ENCODE peak calls at places on chromosomes 1 and 21, in ten cellular contexts. X is cardiac fibroblast, F is astrocyte of the spinal cord, Z is cardiac muscle cell, N is dorsolateral prefrontal cortex, S is HL-60, W is suprapubic skin, C is stomach, Y is thoracic aorta, B is foreskin fibroblast. O is an unnamed sample.

GRCh38 chr1:178953034-178953433 is 72.7 kb upstream of the FAM20B start:
- DNase-seq in X (no peak), F (no peak), Z (no peak), N (no peak), S (no peak), W (no peak), C (no peak), Y (no peak), B (no peak), O (no peak)

GRCh38 chr1:17635811-17636210 is 96.3 kb downstream of the ARHGEF10L start:
- DNase-seq in X (no peak), F (no peak), Z (no peak), N (peak), S (peak), W (no peak), C (no peak), Y (no peak), B (no peak), O (peak)

GRCh38 chr1:116554924-116555323 is 15.9 kb downstream of the CD58 start:
- DNase-seq in X (no peak), F (no peak), Z (no peak), N (no peak), S (no peak), W (no peak), C (no peak), Y (no peak), B (no peak), O (no peak)

GRCh38 chr1:210332719-210333398 is 4.2 kb downstream of the HHAT start:
- DNase-seq in X (peak), F (peak), Z (no peak), N (no peak), S (no peak), W (no peak), C (no peak), Y (no peak), B (no peak), O (no peak)

GRCh38 chr21:35643176-35643575 is 417.1 kb downstream of the SETD4 start:
- DNase-seq in X (peak), F (peak), Z (no peak), N (no peak), S (no peak), W (no peak), C (no peak), Y (no peak), B (peak), O (no peak)

GRCh38 chr1:207811319-207811718 is 59.5 kb downstream of the CD46 start:
- DNase-seq in X (no peak), F (no peak), Z (no peak), N (no peak), S (no peak), W (no peak), C (no peak), Y (no peak), B (no peak), O (no peak)

GRCh38 chr1:7069888-7070287 is 284.6 kb downstream of the CAMTA1 start:
- DNase-seq in X (no peak), F (no peak), Z (peak), N (no peak), S (no peak), W (no peak), C (no peak), Y (no peak), B (peak), O (peak)

GRCh38 chr1:55716151-55716550 is 501.0 kb upstream of the USP24 start:
- DNase-seq in X (no peak), F (no peak), Z (no peak), N (no peak), S (no peak), W (no peak), C (no peak), Y (no peak), B (no peak), O (no peak)

GRCh38 chr1:198686069-198686728 is 47.4 kb downstream of the PTPRC start:
- DNase-seq in X (peak), F (peak), Z (no peak), N (no peak), S (no peak), W (no peak), C (no peak), Y (no peak), B (no peak), O (no peak)

GRCh38 chr1:50373532-50373931 is 49.7 kb downstream of the DMRTA2 start:
- DNase-seq in X (no peak), F (no peak), Z (no peak), N (no peak), S (no peak), W (no peak), C (no peak), Y (no peak), B (no peak), O (no peak)

GRCh38 chr1:59481915-59482505 is 185.1 kb downstream of the FGGY start:
- DNase-seq in X (peak), F (peak), Z (no peak), N (no peak), S (no peak), W (no peak), C (no peak), Y (no peak), B (peak), O (no peak)

GRCh38 chr1:173153503-173153902 is 53.6 kb downstream of the TNFSF4 start:
- DNase-seq in X (no peak), F (no peak), Z (no peak), N (no peak), S (no peak), W (no peak), C (no peak), Y (no peak), B (no peak), O (no peak)

GRCh38 chr1:156232222-156232621 is 9.8 kb upstream of the BGLAP start:
- DNase-seq in X (no peak), F (no peak), Z (no peak), N (no peak), S (no peak), W (no peak), C (no peak), Y (no peak), B (no peak), O (no peak)

GRCh38 chr1:147337040-147337439 is 94.6 kb downstream of the CHD1L start:
- DNase-seq in X (no peak), F (no peak), Z (no peak), N (no peak), S (no peak), W (no peak), C (no peak), Y (no peak), B (no peak), O (no peak)

GRCh38 chr1:202162049-202162417 is 1.6 kb upstream of the PTPN7 start:
- DNase-seq in X (no peak), F (no peak), Z (no peak), N (no peak), S (peak), W (no peak), C (no peak), Y (no peak), B (no peak), O (no peak)

GRCh38 chr1:93999806-94000205 is 90.6 kb upstream of the GCLM start:
- DNase-seq in X (no peak), F (no peak), Z (no peak), N (no peak), S (no peak), W (no peak), C (no peak), Y (no peak), B (no peak), O (no peak)

GRCh38 chr1:64263335-64263734 is 59.9 kb downstream of the UBE2U start:
- DNase-seq in X (peak), F (no peak), Z (no peak), N (no peak), S (no peak), W (no peak), C (no peak), Y (no peak), B (no peak), O (no peak)

GRCh38 chr1:12127206-12127810 is 39.5 kb upstream of the TNFRSF1B start:
- DNase-seq in X (no peak), F (no peak), Z (no peak), N (no peak), S (no peak), W (no peak), C (no peak), Y (no peak), B (no peak), O (no peak)

GRCh38 chr1:100253552-100253951 is 3.9 kb upstream of the DBT start:
- DNase-seq in X (no peak), F (no peak), Z (no peak), N (no peak), S (no peak), W (no peak), C (no peak), Y (no peak), B (no peak), O (no peak)

GRCh38 chr1:162987866-162988265 is 81.3 kb upstream of the RGS4 start:
- DNase-seq in X (peak), F (peak), Z (no peak), N (no peak), S (no peak), W (no peak), C (no peak), Y (no peak), B (peak), O (peak)

GRCh38 chr21:31733521-31734149 is 1.7 kb upstream of the SCAF4 start:
- DNase-seq in X (no peak), F (no peak), Z (peak), N (no peak), S (no peak), W (no peak), C (no peak), Y (no peak), B (peak), O (no peak)

GRCh38 chr21:41957991-41958766 is 4.4 kb upstream of the C2CD2 start:
- DNase-seq in X (peak), F (peak), Z (peak), N (no peak), S (no peak), W (no peak), C (peak), Y (peak), B (peak), O (peak)

GRCh38 chr1:226698659-226699058 is 40.4 kb downstream of the ITPKB start:
- DNase-seq in X (no peak), F (no peak), Z (no peak), N (peak), S (no peak), W (no peak), C (no peak), Y (no peak), B (no peak), O (no peak)

GRCh38 chr21:27647401-27647800 is 680.5 kb upstream of the ADAMTS5 start:
- DNase-seq in X (peak), F (peak), Z (no peak), N (no peak), S (no peak), W (no peak), C (no peak), Y (no peak), B (no peak), O (no peak)

GRCh38 chr21:38083534-38083933 is 167.3 kb upstream of the KCNJ6 start:
- DNase-seq in X (no peak), F (no peak), Z (no peak), N (no peak), S (no peak), W (no peak), C (no peak), Y (no peak), B (no peak), O (no peak)

GRCh38 chr1:24161270-24161669 is 18.3 kb upstream of the IL22RA1 start:
- DNase-seq in X (no peak), F (no peak), Z (no peak), N (no peak), S (no peak), W (no peak), C (no peak), Y (no peak), B (no peak), O (no peak)

GRCh38 chr1:16018308-16018707 is 465 bp upstream of the HSPB7 start:
- DNase-seq in X (no peak), F (no peak), Z (no peak), N (no peak), S (no peak), W (no peak), C (no peak), Y (no peak), B (no peak), O (no peak)

GRCh38 chr1:178098262-178098661 is 4.4 kb downstream of the RASAL2 start:
- DNase-seq in X (peak), F (no peak), Z (peak), N (no peak), S (no peak), W (no peak), C (no peak), Y (no peak), B (no peak), O (no peak)

GRCh38 chr1:183276386-183276785 is 90.3 kb downstream of the LAMC2 start:
- DNase-seq in X (peak), F (no peak), Z (no peak), N (no peak), S (no peak), W (peak), C (peak), Y (no peak), B (no peak), O (no peak)

GRCh38 chr1:21334214-21335087 is 44.2 kb upstream of the ECE1 start:
- DNase-seq in X (peak), F (peak), Z (peak), N (no peak), S (peak), W (no peak), C (peak), Y (peak), B (peak), O (peak)
- H3K4me3 ChIP-seq in X (peak), F (peak), Z (no peak), N (peak), S (no peak), W (peak), C (peak), Y (peak), B (peak), O (no peak)

GRCh38 chr1:213067366-213067765 is 16.3 kb downstream of the RPS6KC1 start:
- DNase-seq in X (no peak), F (no peak), Z (no peak), N (no peak), S (no peak), W (no peak), C (no peak), Y (no peak), B (peak), O (no peak)

GRCh38 chr1:213066363-213066762 is 15.3 kb downstream of the RPS6KC1 start:
- DNase-seq in X (no peak), F (no peak), Z (no peak), N (no peak), S (no peak), W (no peak), C (no peak), Y (no peak), B (no peak), O (no peak)

GRCh38 chr1:213075725-213076124 is 24.7 kb downstream of the RPS6KC1 start:
- DNase-seq in X (no peak), F (no peak), Z (no peak), N (no peak), S (no peak), W (no peak), C (no peak), Y (no peak), B (no peak), O (no peak)

GRCh38 chr1:213065800-213066199 is 14.8 kb downstream of the RPS6KC1 start:
- DNase-seq in X (no peak), F (no peak), Z (no peak), N (no peak), S (no peak), W (no peak), C (no peak), Y (no peak), B (no peak), O (no peak)

DNA sequence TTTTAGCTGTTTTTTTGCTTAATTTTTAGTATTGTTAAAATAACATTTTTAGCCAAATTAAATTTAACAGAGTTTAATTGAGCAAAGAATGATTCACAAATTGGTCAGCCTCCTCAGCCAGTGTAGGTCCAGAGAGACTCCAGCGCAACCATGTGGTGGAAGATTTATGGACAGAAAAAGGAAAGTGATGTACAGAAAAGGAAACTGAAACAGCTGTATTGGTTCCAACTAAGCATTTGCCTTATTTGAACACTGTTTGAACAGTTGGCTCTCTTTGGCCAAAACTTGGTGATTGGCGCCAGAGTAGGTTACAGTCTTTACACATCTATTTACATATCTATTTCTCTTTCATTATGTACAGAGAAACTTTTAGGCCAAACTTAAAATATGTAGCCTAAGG is 19.4 kb downstream of the RPS6KC1 start:
- DNase-seq in X (peak), F (peak), Z (no peak), N (no peak), S (no peak), W (no peak), C (peak), Y (no peak), B (peak), O (peak)
- TF ChIP-seq CTCF in X (peak), F (peak), Z (peak), N (peak), S (no peak), W (no peak), C (no peak), Y (no peak), B (no peak), O (no peak)

DNA sequence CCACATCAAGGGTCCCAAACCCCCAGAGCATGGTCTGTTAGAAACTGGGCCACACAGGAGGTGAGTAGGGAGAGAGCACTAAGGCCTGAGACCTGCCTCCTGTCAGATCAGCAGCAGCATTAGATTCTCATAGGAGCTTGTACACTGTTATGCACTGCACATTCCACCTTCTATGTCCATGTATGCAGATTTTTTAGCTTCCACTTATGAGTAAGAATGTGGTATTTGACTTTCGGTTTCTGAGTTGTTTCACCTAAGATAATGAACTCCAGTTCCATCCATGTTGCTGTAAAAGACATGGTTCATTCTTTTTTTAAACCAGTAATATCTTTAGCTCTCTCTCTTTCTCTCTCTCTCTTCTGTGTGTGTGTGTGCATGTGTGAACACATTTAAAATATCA is 663 bp upstream of the GBP6 start:
- DNase-seq in X (peak), F (peak), Z (peak), N (no peak), S (no peak), W (no peak), C (no peak), Y (no peak), B (no peak), O (no peak)
- H3K4me3 ChIP-seq in X (no peak), F (no peak), Z (no peak), N (no peak), S (no peak), W (no peak), C (no peak), Y (peak), B (no peak), O (no peak)

DNA sequence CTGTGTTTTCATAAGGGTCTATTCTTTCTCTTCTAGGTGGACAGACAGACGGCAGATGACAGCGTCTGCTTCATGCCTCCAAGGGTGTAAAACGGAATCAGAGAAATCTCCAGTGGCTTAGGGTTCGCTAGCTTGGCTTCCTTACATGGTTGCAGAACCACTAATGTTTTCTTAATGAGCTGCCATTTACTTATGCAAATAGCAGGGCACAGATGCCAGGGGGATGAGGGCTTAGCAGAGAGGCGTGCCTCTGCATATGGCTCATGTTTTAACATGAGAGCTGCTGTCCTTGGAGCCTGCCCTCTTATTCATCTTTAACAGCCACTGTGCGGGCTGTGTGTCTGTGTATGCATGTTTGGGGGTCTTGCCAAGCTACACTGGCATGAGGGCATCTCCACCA is 119.6 kb downstream of the IER5 start:
- DNase-seq in X (no peak), F (no peak), Z (no peak), N (no peak), S (no peak), W (peak), C (no peak), Y (no peak), B (no peak), O (no peak)
- TF ChIP-seq CTCF in X (no peak), F (no peak), Z (no peak), N (no peak), S (no peak), W (no peak), C (no peak), Y (no peak), B (no peak), O (no peak)

GRCh38 chr1:88984553-88984945 is 7.9 kb downstream of the KYAT3 start:
- DNase-seq in X (peak), F (no peak), Z (no peak), N (no peak), S (no peak), W (no peak), C (no peak), Y (no peak), B (no peak), O (no peak)

GRCh38 chr1:88985033-88985432 is 7.4 kb downstream of the KYAT3 start:
- DNase-seq in X (peak), F (peak), Z (peak), N (no peak), S (no peak), W (no peak), C (peak), Y (no peak), B (peak), O (peak)

GRCh38 chr1:88985692-88986091 is 6.7 kb downstream of the KYAT3 start:
- DNase-seq in X (no peak), F (no peak), Z (no peak), N (no peak), S (no peak), W (no peak), C (no peak), Y (no peak), B (no peak), O (no peak)

GRCh38 chr1:88990426-88990825 is 2.0 kb downstream of the KYAT3 start:
- DNase-seq in X (no peak), F (no peak), Z (no peak), N (no peak), S (no peak), W (no peak), C (no peak), Y (no peak), B (no peak), O (no peak)
- H3K4me3 ChIP-seq in X (no peak), F (no peak), Z (no peak), N (no peak), S (no peak), W (no peak), C (no peak), Y (no peak), B (no peak), O (no peak)

GRCh38 chr1:72281144-72281543 is 1.2 kb downstream of the NEGR1 start:
- DNase-seq in X (peak), F (peak), Z (no peak), N (no peak), S (no peak), W (no peak), C (no peak), Y (no peak), B (no peak), O (no peak)

GRCh38 chr1:72280131-72280530 is 2.2 kb downstream of the NEGR1 start:
- DNase-seq in X (no peak), F (no peak), Z (no peak), N (no peak), S (no peak), W (no peak), C (no peak), Y (no peak), B (no peak), O (no peak)

GRCh38 chr1:72281637-72282270 is 585 bp downstream of the NEGR1 start:
- DNase-seq in X (no peak), F (no peak), Z (no peak), N (no peak), S (no peak), W (no peak), C (no peak), Y (no peak), B (no peak), O (peak)

GRCh38 chr1:72282271-72282656 is at the start of gene NEGR1:
- DNase-seq in X (peak), F (peak), Z (peak), N (peak), S (no peak), W (peak), C (no peak), Y (peak), B (peak), O (peak)

DNA sequence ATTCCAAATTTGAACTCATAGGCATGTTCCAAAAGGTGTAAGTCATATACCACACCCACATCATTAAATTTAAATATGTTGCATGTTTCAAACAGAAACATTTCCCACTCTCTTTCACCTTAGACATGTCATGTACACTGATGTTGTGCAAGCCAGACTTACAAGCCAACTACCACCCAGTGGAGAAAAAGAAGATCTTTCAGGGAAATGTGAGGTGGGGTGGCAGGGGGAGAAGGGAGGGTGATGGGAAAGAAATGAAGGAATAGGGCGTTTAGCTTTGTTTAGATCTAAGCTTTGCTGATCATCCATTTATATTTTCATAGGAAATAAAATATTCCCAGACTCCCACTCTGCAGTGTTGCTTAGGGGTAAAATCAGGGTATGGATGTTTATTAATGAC is 1.6 kb downstream of the NEGR1 start:
- DNase-seq in X (peak), F (peak), Z (no peak), N (no peak), S (no peak), W (no peak), C (no peak), Y (no peak), B (no peak), O (no peak)
- TF ChIP-seq CTCF in X (no peak), F (no peak), Z (no peak), N (no peak), S (no peak), W (no peak), C (no peak), Y (no peak), B (no peak), O (no peak)

GRCh38 chr1:181482521-181483083 is 715 bp upstream of the CACNA1E start:
- DNase-seq in X (peak), F (no peak), Z (peak), N (peak), S (peak), W (no peak), C (peak), Y (no peak), B (peak), O (no peak)
- H3K4me3 ChIP-seq in X (no peak), F (no peak), Z (peak), N (peak), S (no peak), W (peak), C (peak), Y (peak), B (peak), O (no peak)

O was measured in adrenal gland.